ENCODE peak calls at places on chromosomes 16 and 17, in eight cellular contexts. Q, P, L, O, A, K, Z and B are unnamed samples. For H3K4me1, the result is how much of the 10 kb centered on the place peaks cover.

GRCh38 chr17:51407576-51407975 is 147.2 kb downstream of the UTP18 start:
- DNase-seq in P (no peak), O (no peak), L (no peak), Q (no peak), A (no peak), K (no peak), Z (no peak), B (no peak)

GRCh38 chr16:17205279-17206139 is 265.3 kb downstream of the XYLT1 start:
- DNase-seq in P (no peak), K (no peak), Q (no peak), O (no peak), Z (no peak), L (no peak), A (no peak), B (no peak)

GRCh38 chr17:60652484-60653247 is 25.0 kb upstream of the BCAS3 start:
- DNase-seq in P (no peak), O (no peak), Q (no peak), L (no peak), K (no peak), Z (no peak), A (no peak), B (no peak)

GRCh38 chr16:72191551-72191950 is 19.6 kb upstream of the PMFBP1 start:
- DNase-seq in L (no peak), Z (no peak), K (no peak), Q (no peak), P (no peak), O (no peak), A (no peak), B (no peak)

GRCh38 chr16:5378531-5378930 is 280.9 kb upstream of the EEF2KMT start:
- DNase-seq in A (no peak), Q (no peak), Z (no peak), P (no peak), O (no peak), L (no peak), K (no peak), B (no peak)

GRCh38 chr16:78425957-78426590 is 326.6 kb downstream of the WWOX start:
- DNase-seq in Z (no peak), O (no peak), K (no peak), A (no peak), L (no peak), P (no peak), Q (no peak), B (no peak)

GRCh38 chr17:29344201-29344856 is 45.8 kb upstream of the TAOK1 start:
- DNase-seq in K (no peak), Q (no peak), L (no peak), Z (no peak), O (no peak), A (no peak), P (peak), B (no peak)

GRCh38 chr16:71440669-71441347 is 1.0 kb downstream of the TLE7 start:
- DNase-seq in Z (no peak), P (peak), A (no peak), O (no peak), Q (peak), L (no peak), K (no peak), B (peak)

GRCh38 chr17:38861399-38861843 is 7.9 kb upstream of the RPL23 start:
- DNase-seq in P (no peak), O (no peak), L (no peak), K (peak), Q (peak), A (no peak), Z (no peak), B (no peak)

GRCh38 chr17:82648761-82649474 is 674 bp upstream of the WDR45B start:
- DNase-seq in P (peak), L (peak), O (peak), A (peak), Z (peak), K (no peak), Q (peak), B (peak)

GRCh38 chr17:1036171-1036844 is 39.4 kb downstream of the TIMM22 start:
- DNase-seq in Q (no peak), Z (no peak), O (no peak), K (no peak), A (no peak), P (no peak), L (no peak), B (no peak)

GRCh38 chr17:73030995-73031394 is 61.5 kb downstream of the SLC39A11 start:
- DNase-seq in O (peak), K (no peak), Z (no peak), Q (no peak), L (no peak), A (no peak), P (no peak), B (no peak)

GRCh38 chr17:68594552-68594951 is 6.6 kb downstream of the FAM20A start:
- DNase-seq in P (no peak), L (no peak), O (no peak), Z (no peak), A (no peak), K (no peak), Q (no peak), B (no peak)

GRCh38 chr17:39069114-39069756 is 82.2 kb downstream of the PLXDC1 start:
- DNase-seq in O (no peak), L (no peak), Z (peak), P (peak), A (no peak), K (peak), Q (peak), B (peak)

GRCh38 chr17:773467-774319 is 8.4 kb downstream of the GLOD4 start:
- DNase-seq in P (no peak), Q (no peak), L (no peak), K (no peak), A (no peak), O (no peak), Z (no peak), B (no peak)

GRCh38 chr17:4721203-4722135 is 9.8 kb upstream of the MED11 start:
- DNase-seq in O (no peak), A (no peak), L (no peak), P (peak), Z (no peak), K (peak), Q (peak), B (peak)

GRCh38 chr17:74190154-74190553 is 13.3 kb upstream of the RPL38 start:
- DNase-seq in Z (no peak), O (no peak), L (no peak), A (no peak), P (peak), K (peak), Q (peak), B (peak)

GRCh38 chr16:12925026-12925425 is 23.6 kb downstream of the SHISA9 start:
- DNase-seq in K (no peak), Q (no peak), Z (no peak), O (no peak), A (no peak), L (no peak), P (no peak), B (no peak)

GRCh38 chr17:44872131-44872768 is 24.6 kb downstream of the HIGD1B start:
- DNase-seq in P (no peak), A (peak), Z (no peak), Q (no peak), O (peak), K (no peak), L (peak), B (peak)

GRCh38 chr16:14111713-14112538 is 40.8 kb downstream of the MRTFB start:
- DNase-seq in L (peak), K (no peak), A (peak), Q (no peak), P (no peak), Z (no peak), O (peak), B (peak)

GRCh38 chr17:57935833-57936807 is 19.1 kb downstream of the CUEDC1 start:
- DNase-seq in K (no peak), A (no peak), L (peak), Z (no peak), P (no peak), O (peak), Q (no peak), B (peak)

GRCh38 chr17:50923611-50924010 is 57.5 kb upstream of the TOB1 start:
- DNase-seq in P (no peak), Z (no peak), L (no peak), A (no peak), O (no peak), K (no peak), Q (no peak), B (no peak)

GRCh38 chr17:63431618-63431938 is 14.5 kb downstream of the CYB561 start:
- DNase-seq in P (no peak), O (no peak), A (no peak), Q (no peak), Z (no peak), K (no peak), L (no peak), B (no peak)

GRCh38 chr17:49994085-49995054 is 654 bp downstream of the DLX3 start:
- DNase-seq in P (peak), Z (no peak), O (no peak), A (no peak), L (no peak), K (no peak), Q (no peak), B (no peak)

GRCh38 chr17:80830020-80830780 is 161.4 kb upstream of the CHMP6 start:
- DNase-seq in P (no peak), L (peak), K (no peak), A (peak), O (peak), Z (no peak), Q (no peak), B (no peak)

GRCh38 chr17:4549781-4550533 is 5.2 kb downstream of the MYBBP1A start:
- DNase-seq in L (peak), K (no peak), O (peak), Z (no peak), P (no peak), A (peak), Q (no peak), B (no peak)

GRCh38 chr17:7588553-7589203 is 1.2 kb downstream of the SOX15 start:
- DNase-seq in Q (no peak), A (no peak), L (peak), K (no peak), O (no peak), P (no peak), Z (no peak), B (no peak)

GRCh38 chr17:49996121-49996494 is 1.1 kb upstream of the DLX3 start:
- DNase-seq in O (no peak), Q (no peak), P (no peak), K (no peak), L (no peak), Z (no peak), A (no peak), B (no peak)

GRCh38 chr17:63927464-63928171 is 4.5 kb downstream of the CD79B start:
- DNase-seq in A (peak), L (no peak), Z (no peak), P (no peak), O (no peak), Q (no peak), K (no peak), B (no peak)

GRCh38 chr17:7214300-7215135 is 5.1 kb downstream of the DLG4 start:
- DNase-seq in K (peak), P (peak), Q (peak), Z (peak), O (peak), L (peak), A (peak), B (peak)

GRCh38 chr17:63598284-63598683 is 2.4 kb upstream of the TACO1 start:
- DNase-seq in K (no peak), Q (no peak), Z (peak), P (no peak), O (no peak), A (no peak), L (no peak), B (no peak)

GRCh38 chr16:70700101-70701020 is 14.5 kb upstream of the MTSS2 start:
- DNase-seq in A (peak), L (peak), Z (no peak), P (no peak), O (peak), Q (no peak), K (no peak), B (no peak)

GRCh38 chr17:66508896-66509843 is 206.8 kb downstream of the PRKCA start:
- DNase-seq in P (no peak), A (no peak), Z (no peak), K (peak), Q (peak), O (peak), L (no peak), B (peak)

GRCh38 chr16:62035115-62036092 is 834 bp downstream of the CDH8 start:
- DNase-seq in P (no peak), O (no peak), Q (no peak), K (no peak), A (peak), Z (no peak), L (no peak), B (no peak)

GRCh38 chr16:89102035-89102776 is 8.6 kb downstream of the ACSF3 start:
- DNase-seq in Q (no peak), Z (no peak), P (no peak), O (no peak), L (no peak), A (peak), K (no peak), B (no peak)

GRCh38 chr16:89102777-89103073 is 9.1 kb downstream of the ACSF3 start:
- DNase-seq in A (peak), Q (no peak), P (no peak), Z (no peak), K (no peak), L (no peak), O (no peak), B (no peak)

GRCh38 chr16:89104303-89104702 is 10.7 kb downstream of the ACSF3 start:
- DNase-seq in A (no peak), Z (no peak), L (no peak), Q (no peak), O (no peak), P (no peak), K (no peak), B (no peak)

GRCh38 chr16:89103781-89104180 is 10.1 kb downstream of the ACSF3 start:
- DNase-seq in Z (no peak), O (no peak), K (no peak), Q (no peak), A (peak), P (no peak), L (no peak), B (no peak)

DNA sequence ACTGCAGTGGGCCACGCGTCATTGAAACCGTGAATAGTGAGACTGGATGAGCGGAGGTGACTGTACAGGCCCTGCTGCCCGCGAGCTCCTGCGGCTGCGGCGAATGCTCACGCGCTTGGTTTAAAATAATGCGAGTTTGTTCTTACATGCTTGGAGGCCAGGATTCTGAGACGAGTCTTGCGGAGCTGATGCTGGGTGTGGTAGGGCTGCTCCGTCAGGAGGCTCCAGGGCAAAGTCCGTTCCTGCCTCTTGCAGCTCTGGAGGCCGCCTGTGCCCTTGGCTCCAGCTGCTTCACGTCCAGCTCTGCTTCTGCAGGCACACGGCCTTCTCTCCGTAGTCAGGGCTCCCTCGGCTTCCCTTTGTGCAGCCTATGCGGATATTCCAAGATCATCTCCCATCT is 9.5 kb downstream of the ACSF3 start:
- DNase-seq in P (peak), Q (no peak), Z (no peak), A (no peak), K (no peak), O (no peak), L (peak), B (no peak)
- H3K4me1 ChIP-seq in P (under half), Q (under half), Z (under half), A (under half), K (under half), O (under half), L (under half), B (under half)

DNA sequence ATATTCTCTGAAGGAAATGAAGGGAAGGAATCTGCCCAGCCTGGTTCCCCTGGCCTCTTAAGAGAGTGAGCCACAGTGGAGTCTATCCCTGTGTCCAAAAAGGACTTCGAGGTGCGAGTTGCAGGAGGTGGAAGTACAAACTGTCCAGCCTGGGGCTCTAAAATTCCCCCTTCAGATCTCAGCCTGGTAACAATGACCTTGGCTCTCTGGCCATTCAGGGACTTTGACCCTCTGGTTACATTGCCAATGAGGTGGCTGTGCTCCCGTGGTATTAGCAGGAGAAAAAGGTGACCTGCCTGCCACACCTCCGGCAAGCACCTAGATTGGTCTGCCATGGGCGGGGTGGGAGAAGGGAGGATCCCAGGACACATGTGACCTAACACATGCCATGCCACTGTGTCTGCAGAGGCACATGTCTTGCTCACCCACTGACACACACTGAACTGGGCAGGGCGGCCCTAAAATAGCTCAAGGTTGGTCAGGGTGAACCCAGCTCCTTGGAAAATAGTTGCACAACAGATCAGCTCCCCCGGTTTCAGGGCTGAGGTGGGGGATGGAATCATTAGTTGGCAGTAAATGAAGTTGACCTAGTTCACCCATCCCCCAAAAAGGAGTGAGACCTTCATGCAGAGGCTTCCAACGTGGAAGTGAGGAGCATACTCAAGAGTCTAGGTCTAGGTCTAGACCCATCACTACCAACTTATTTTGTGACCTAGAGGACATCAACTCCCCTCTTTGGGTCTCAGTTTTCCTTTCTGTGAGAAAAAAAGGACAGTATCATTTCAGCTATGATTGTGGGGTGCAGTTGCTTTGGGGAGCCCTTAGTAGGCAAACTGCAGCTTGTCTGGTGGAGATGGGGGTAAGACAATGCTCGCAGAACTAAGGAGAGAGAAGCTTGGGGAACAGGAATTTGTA is 2.2 kb downstream of the NR1D1 start:
- DNase-seq in O (peak), P (no peak), Q (peak), L (peak), Z (no peak), K (no peak), A (peak), B (peak)
- H3K4me1 ChIP-seq in O (half or more), P (under half), Q (under half), L (half or more), Z (half or more), K (under half), A (half or more), B (under half)

GRCh38 chr16:64321881-64322280 is 800.0 kb downstream of the CDH11 start:
- DNase-seq in Z (no peak), P (no peak), K (no peak), O (no peak), L (no peak), Q (no peak), A (no peak), B (no peak)
- H3K4me1 ChIP-seq in Z (under half), P (under half), K (under half), O (under half), L (under half), Q (under half), A (under half), B (under half)

GRCh38 chr16:751152-752007 is 9.2 kb upstream of the MSLN start:
- DNase-seq in K (no peak), O (no peak), P (no peak), L (no peak), Z (no peak), A (no peak), Q (no peak), B (no peak)
- H3K4me1 ChIP-seq in K (under half), O (under half), P (under half), L (under half), Z (under half), A (under half), Q (under half), B (under half)

DNA sequence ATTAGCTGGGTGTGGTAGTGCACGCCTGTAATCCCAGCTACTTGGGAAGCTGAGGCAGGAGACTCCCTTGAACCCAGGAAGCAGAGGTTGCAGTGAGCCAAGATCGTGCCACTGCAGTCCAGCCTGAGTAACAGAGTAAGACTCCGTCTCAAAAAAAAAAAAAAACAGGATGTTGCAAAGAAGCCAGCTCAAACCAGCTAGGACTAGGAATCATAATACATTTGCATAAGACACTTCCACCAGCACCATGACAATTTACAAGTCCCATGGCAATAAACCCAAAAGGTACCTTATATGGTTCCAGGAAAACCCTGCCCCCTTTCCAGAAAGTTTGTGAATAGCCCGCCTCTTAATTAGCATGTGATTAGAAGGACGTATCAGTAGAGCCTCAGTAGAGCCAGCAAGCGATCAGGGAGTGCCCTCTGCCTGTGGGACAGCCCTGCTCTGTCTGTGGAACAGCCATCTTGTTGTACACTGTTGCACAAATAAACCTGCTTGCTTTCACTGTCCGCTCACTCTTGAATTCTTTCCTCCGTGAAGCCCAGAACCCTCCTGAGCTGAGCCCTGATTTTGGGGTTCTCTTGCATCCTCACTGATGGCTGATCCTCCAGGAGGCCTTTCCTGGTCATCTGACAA is 14.1 kb downstream of the NUPR1 start:
- DNase-seq in K (no peak), A (no peak), O (no peak), Q (peak), L (no peak), P (peak), Z (no peak), B (no peak)
- H3K4me1 ChIP-seq in K (under half), A (under half), O (under half), Q (under half), L (under half), P (under half), Z (under half), B (under half)

GRCh38 chr16:9122342-9122741 is 30.9 kb downstream of the HAPSTR1 start:
- DNase-seq in A (no peak), L (no peak), K (no peak), Q (no peak), O (peak), P (no peak), Z (no peak), B (no peak)
- H3K4me1 ChIP-seq in A (under half), L (under half), K (half or more), Q (under half), O (under half), P (under half), Z (under half), B (under half)

GRCh38 chr17:40095944-40096791 is 4.2 kb downstream of the NR1D1 start:
- DNase-seq in K (no peak), A (peak), L (peak), P (no peak), Q (no peak), O (peak), Z (peak), B (no peak)

GRCh38 chr17:40094874-40095273 is 5.5 kb downstream of the NR1D1 start:
- DNase-seq in K (no peak), Q (no peak), L (no peak), Z (no peak), A (no peak), O (peak), P (no peak), B (no peak)

GRCh38 chr17:40093580-40094201 is 6.7 kb downstream of the NR1D1 start:
- DNase-seq in O (peak), L (peak), Z (no peak), Q (no peak), A (no peak), K (no peak), P (no peak), B (no peak)

GRCh38 chr17:40097087-40097486 is 3.3 kb downstream of the NR1D1 start:
- DNase-seq in K (no peak), A (no peak), Z (no peak), Q (no peak), P (no peak), L (no peak), O (peak), B (no peak)

GRCh38 chr17:40095356-40095943 is 4.9 kb downstream of the NR1D1 start:
- DNase-seq in K (no peak), L (peak), Q (no peak), O (peak), Z (no peak), A (no peak), P (no peak), B (no peak)
- H3K4me1 ChIP-seq in K (under half), L (half or more), Q (under half), O (half or more), Z (half or more), A (half or more), P (under half), B (under half)